ENCODE peak calls at places on chromosomes 1 and 21, in five cellular contexts. X, Z, L, E and N are unnamed samples.

GRCh38 chr1:5513891-5514515 is 478.2 kb downstream of the NPHP4 start:
- DNase-seq in X (no peak), E (no peak), Z (no peak), L (no peak), N (no peak)

GRCh38 chr1:192831706-192832355 is 23.0 kb downstream of the RGS2 start:
- DNase-seq in E (no peak), L (no peak), X (no peak), Z (no peak), N (no peak)

GRCh38 chr21:36183144-36183795 is 26.6 kb downstream of the DOP1B start:
- DNase-seq in L (no peak), E (peak), Z (no peak), X (no peak), N (no peak)

GRCh38 chr21:20644552-20644951 is 353.7 kb upstream of the NCAM2 start:
- DNase-seq in Z (no peak), L (no peak), E (no peak), X (no peak), N (no peak)

GRCh38 chr1:152768847-152769533 is 6.0 kb upstream of the LCE1F start:
- DNase-seq in L (no peak), Z (no peak), E (no peak), X (no peak), N (no peak)

GRCh38 chr1:176517484-176517883 is 54.5 kb downstream of the PAPPA2 start:
- DNase-seq in E (no peak), X (no peak), L (no peak), Z (no peak), N (no peak)

GRCh38 chr1:241964550-241965241 is 7.1 kb downstream of the BECN2 start:
- DNase-seq in Z (no peak), L (no peak), X (peak), E (no peak), N (no peak)

GRCh38 chr1:198693321-198693720 is 54.5 kb downstream of the PTPRC start:
- DNase-seq in L (no peak), E (no peak), X (no peak), Z (no peak), N (no peak)

GRCh38 chr1:151458936-151459330 is 361 bp downstream of the POGZ start:
- DNase-seq in X (peak), L (peak), E (peak), Z (peak), N (peak)

GRCh38 chr1:9591669-9592509 is 3.2 kb downstream of the TMEM201 start:
- DNase-seq in X (no peak), E (no peak), Z (peak), L (no peak), N (no peak)

GRCh38 chr1:221517961-221518360 is 223.9 kb downstream of the DUSP10 start:
- DNase-seq in X (no peak), Z (no peak), E (no peak), L (no peak), N (no peak)

GRCh38 chr1:22763479-22764200 is 53.0 kb downstream of the EPHB2 start:
- DNase-seq in X (no peak), L (no peak), E (no peak), Z (no peak), N (no peak)

GRCh38 chr1:84991097-84991890 is 5.6 kb downstream of the MCOLN2 start:
- DNase-seq in Z (no peak), L (no peak), X (no peak), E (no peak), N (peak)

GRCh38 chr1:34885405-34886247 is 26.1 kb upstream of the SMIM12 start:
- DNase-seq in E (peak), X (peak), L (no peak), Z (peak), N (no peak)

GRCh38 chr1:197660389-197660788 is 114.9 kb downstream of the DENND1B start:
- DNase-seq in E (no peak), X (no peak), L (no peak), Z (no peak), N (no peak)

GRCh38 chr1:190176776-190177175 is 300.9 kb downstream of the BRINP3 start:
- DNase-seq in X (no peak), Z (no peak), E (no peak), L (no peak), N (no peak)

GRCh38 chr1:185846672-185847440 is 112.7 kb downstream of the HMCN1 start:
- DNase-seq in X (no peak), Z (no peak), E (no peak), L (no peak), N (no peak)

GRCh38 chr1:97243973-97244560 is 522.5 kb downstream of the PTBP2 start:
- DNase-seq in L (no peak), Z (peak), X (no peak), E (no peak), N (peak)

GRCh38 chr1:93907718-93908117 is 1.5 kb downstream of the GCLM start:
- DNase-seq in Z (peak), E (no peak), X (peak), L (no peak), N (peak)

GRCh38 chr21:42278750-42279149 is 36.5 kb downstream of the TFF3 start:
- DNase-seq in X (no peak), Z (no peak), E (no peak), L (no peak), N (no peak)

GRCh38 chr1:36285450-36286101 is 20.6 kb upstream of the SH3D21 start:
- DNase-seq in Z (peak), L (peak), X (peak), E (peak), N (peak)

GRCh38 chr1:44624268-44624901 is 49.9 kb downstream of the TMEM53 start:
- DNase-seq in E (no peak), X (no peak), Z (no peak), L (no peak), N (no peak)

GRCh38 chr1:63602629-63603028 is 9.4 kb downstream of the PGM1 start:
- DNase-seq in X (no peak), L (no peak), Z (no peak), E (no peak), N (no peak)

GRCh38 chr1:244220410-244220809 is 169.3 kb downstream of the ZBTB18 start:
- DNase-seq in E (no peak), X (no peak), L (no peak), Z (no peak), N (no peak)